ENCODE peak calls at places on chromosomes 1 and 21, in nine cellular contexts. C is gastrocnemius medialis; J is HCT116; Q is effector memory CD4-positive, alpha-beta T cell; K is uterus; I is lower lobe of right lung; L is transverse colon; F is sigmoid colon; P is suprapubic skin. W is an unnamed sample.

GRCh38 chr1:20255666-20256065 is 35.0 kb upstream of the VWA5B1 start:
- DNase-seq in Q (no peak), I (no peak), L (peak; percentile 77), J (no peak), F (no peak), K (no peak), P (no peak), C (no peak), W (no peak)

GRCh38 chr1:40309374-40310128 is 7.5 kb downstream of the COL9A2 start:
- DNase-seq in L (no peak), J (no peak), K (no peak), C (no peak), P (no peak), Q (no peak), I (no peak), F (no peak), W (no peak)

GRCh38 chr1:119988316-119989067 is 81.0 kb downstream of the NOTCH2 start:
- DNase-seq in P (no peak), I (no peak), J (no peak), F (no peak), L (no peak), Q (no peak), C (no peak), K (no peak), W (no peak)

GRCh38 chr1:185157599-185158469 is 867 bp downstream of the SWT1 start:
- DNase-seq in L (no peak), K (no peak), P (no peak), J (no peak), Q (no peak), I (no peak), C (peak; percentile 3), F (no peak), W (no peak)

GRCh38 chr1:81547261-81547911 is 253.3 kb upstream of the ADGRL2 start:
- DNase-seq in L (no peak), F (no peak), J (no peak), K (no peak), I (no peak), P (no peak), Q (no peak), C (no peak), W (no peak)

GRCh38 chr1:167518331-167518700 is at the start of gene CD247:
- DNase-seq in J (no peak), K (no peak), F (no peak), P (no peak), L (peak; percentile 29), C (no peak), I (no peak), Q (peak; percentile 72), W (no peak)

GRCh38 chr1:151309851-151310323 is 17.3 kb downstream of the PI4KB start:
- DNase-seq in I (no peak), P (no peak), K (peak; percentile 60), F (peak; percentile 75), J (no peak), L (no peak), Q (no peak), C (no peak), W (no peak)

GRCh38 chr1:100700586-100700985 is 19.0 kb upstream of the VCAM1 start:
- DNase-seq in P (no peak), Q (no peak), F (no peak), C (no peak), J (no peak), K (no peak), L (no peak), I (no peak), W (no peak)

GRCh38 chr1:47591801-47592200 is 154.0 kb downstream of the FOXD2 start:
- DNase-seq in L (no peak), J (no peak), F (no peak), I (no peak), P (no peak), Q (no peak), K (no peak), C (no peak), W (no peak)

GRCh38 chr1:66478116-66478515 is 55.8 kb upstream of the SGIP1 start:
- DNase-seq in Q (no peak), P (no peak), I (no peak), K (no peak), F (no peak), L (no peak), J (no peak), C (no peak), W (no peak)

GRCh38 chr1:156725683-156726280 is 2.5 kb upstream of the METTL25B start:
- DNase-seq in P (peak; percentile 93), C (peak; percentile 64), F (peak; percentile 93), K (peak; percentile 88), J (peak; percentile 83), L (peak; percentile 91), I (peak; percentile 92), Q (peak; percentile 75), W (no peak)

GRCh38 chr1:156726549-156727226 is 1.6 kb upstream of the METTL25B start:
- DNase-seq in C (no peak), L (peak; percentile 64), P (no peak), I (no peak), F (no peak), Q (no peak), J (peak; percentile 71), K (no peak), W (no peak)

GRCh38 chr1:156727492-156727891 is 777 bp upstream of the METTL25B start:
- DNase-seq in C (no peak), Q (no peak), I (no peak), K (no peak), J (no peak), P (no peak), F (no peak), L (no peak), W (no peak)

GRCh38 chr1:156727914-156728598 is at the start of gene METTL25B:
- DNase-seq in C (peak; percentile 67), K (peak; percentile 83), J (no peak), L (peak; percentile 88), Q (peak; percentile 67), F (peak; percentile 91), P (no peak), I (peak; percentile 89), W (no peak)
- H3K4me1 ChIP-seq in C (peaks cover 37% of the 10 kb centered on the region), K (peaks cover 15% of the 10 kb centered on the region), J (peaks cover 34% of the 10 kb centered on the region), L (peaks cover 25% of the 10 kb centered on the region), Q (peaks cover 37% of the 10 kb centered on the region), F (peaks cover 45% of the 10 kb centered on the region), P (peaks cover 49% of the 10 kb centered on the region), I (peaks cover 48% of the 10 kb centered on the region), W (peaks cover 17% of the 10 kb centered on the region)

GRCh38 chr1:43547538-43548072 is 16.9 kb downstream of the PTPRF start:
- DNase-seq in P (no peak), I (no peak), F (no peak), J (no peak), Q (no peak), C (no peak), K (no peak), L (no peak), W (no peak)
- H3K4me1 ChIP-seq in P (peaks cover 100% of the 10 kb centered on the region), I (peaks cover 77% of the 10 kb centered on the region), F (peaks cover 55% of the 10 kb centered on the region), J (peaks cover 88% of the 10 kb centered on the region), Q (no peaks in the 10 kb centered on the region), C (no peaks in the 10 kb centered on the region), K (peaks cover 7% of the 10 kb centered on the region), L (peaks cover 80% of the 10 kb centered on the region), W (peaks cover 39% of the 10 kb centered on the region)

GRCh38 chr1:16175610-16176553 is 20.0 kb upstream of the EPHA2 start:
- DNase-seq in P (peak; percentile 93), I (peak; percentile 86), C (peak; percentile 60), K (peak; percentile 89), Q (no peak), J (no peak), L (peak; percentile 86), F (peak; percentile 97), W (no peak)

GRCh38 chr1:16180291-16180824 is 24.5 kb upstream of the EPHA2 start:
- DNase-seq in J (no peak), P (no peak), Q (no peak), L (no peak), K (no peak), F (no peak), C (no peak), I (peak; percentile 42), W (no peak)

GRCh38 chr1:16177306-16177705 is 21.4 kb upstream of the EPHA2 start:
- DNase-seq in K (no peak), I (no peak), J (no peak), P (no peak), F (no peak), L (no peak), Q (no peak), C (no peak), W (no peak)

GRCh38 chr1:16181887-16182719 is 26.2 kb upstream of the EPHA2 start:
- DNase-seq in F (peak; percentile 97), Q (no peak), J (peak; percentile 77), I (peak; percentile 86), L (peak; percentile 84), K (peak; percentile 91), P (peak; percentile 93), C (peak; percentile 75), W (peak; percentile 58)

GRCh38 chr1:16178596-16179497 is 23.0 kb upstream of the EPHA2 start:
- DNase-seq in L (no peak), F (no peak), P (no peak), K (no peak), C (no peak), J (no peak), Q (no peak), I (peak; percentile 79), W (no peak)
- H3K4me1 ChIP-seq in L (peaks cover 47% of the 10 kb centered on the region), F (peaks cover 89% of the 10 kb centered on the region), P (peaks cover 68% of the 10 kb centered on the region), K (peaks cover 44% of the 10 kb centered on the region), C (peaks cover 23% of the 10 kb centered on the region), J (peaks cover 100% of the 10 kb centered on the region), Q (no peaks in the 10 kb centered on the region), I (peaks cover 84% of the 10 kb centered on the region), W (peaks cover 12% of the 10 kb centered on the region)

GRCh38 chr21:42238185-42238934 is 19.4 kb downstream of the ABCG1 start:
- DNase-seq in I (no peak), K (no peak), L (no peak), P (no peak), Q (peak; percentile 64), J (no peak), C (no peak), F (no peak), W (no peak)

GRCh38 chr21:42237577-42237976 is 18.6 kb downstream of the ABCG1 start:
- DNase-seq in K (no peak), P (no peak), L (no peak), Q (no peak), J (no peak), I (no peak), C (no peak), F (no peak), W (no peak)

GRCh38 chr21:42237161-42237560 is 18.2 kb downstream of the ABCG1 start:
- DNase-seq in Q (no peak), P (no peak), K (no peak), J (no peak), F (no peak), L (no peak), I (no peak), C (no peak), W (no peak)

GRCh38 chr21:42239973-42240372 is 21.0 kb downstream of the ABCG1 start:
- DNase-seq in J (no peak), L (no peak), F (no peak), C (no peak), K (no peak), I (no peak), Q (no peak), P (no peak), W (no peak)

GRCh38 chr21:42239556-42239955 is 20.6 kb downstream of the ABCG1 start:
- DNase-seq in L (no peak), P (no peak), I (no peak), J (no peak), F (no peak), Q (no peak), C (no peak), K (no peak), W (no peak)
- H3K4me1 ChIP-seq in L (peaks cover 14% of the 10 kb centered on the region), P (peaks cover 40% of the 10 kb centered on the region), I (peaks cover 48% of the 10 kb centered on the region), J (peaks cover 16% of the 10 kb centered on the region), F (peaks cover 16% of the 10 kb centered on the region), Q (peaks cover 50% of the 10 kb centered on the region), C (peaks cover 40% of the 10 kb centered on the region), K (no peaks in the 10 kb centered on the region), W (peaks cover 7% of the 10 kb centered on the region)

W was measured in H1.